ENCODE peak calls at places on chromosomes 12 and 14, in ten cellular contexts. One of them, this sample, is unnamed.

GRCh38 chr12:71973687-71974086 is 35.0 kb downstream of the TPH2 start:
- DNase-seq in right atrium auricular region: no peak
- DNase-seq in substantia nigra: no peak
- DNase-seq in MCF 10A: no peak
- DNase-seq in stimulated activated CD4-positive, alpha-beta T cell treated with anti-CD3 and anti-CD28 coated beads, Interleukin-12 subunit alpha, Interleukin-12 subunit beta, amount 100 ng/mL, for 4 hours: no peak
- DNase-seq in RPMI7951: no peak
- DNase-seq in neuronal stem cell: no peak
- DNase-seq in NCI-H748 treated with DMSO at 0.1 percent for 48 hours: no peak
- DNase-seq in astrocyte of the spinal cord: no peak
- DNase-seq in activated naive CD8-positive, alpha-beta T cell treated with anti-CD3 and anti-CD28 coated beads, Interleukin-2, amount 50 U/mL, for 24 hours: no peak
- DNase-seq in this sample: no peak

GRCh38 chr12:26011099-26011498 is 52.6 kb downstream of the RASSF8 start:
- DNase-seq in right atrium auricular region: no peak
- DNase-seq in substantia nigra: no peak
- DNase-seq in MCF 10A: peak; percentile 67
- DNase-seq in stimulated activated CD4-positive, alpha-beta T cell treated with anti-CD3 and anti-CD28 coated beads, Interleukin-12 subunit alpha, Interleukin-12 subunit beta, amount 100 ng/mL, for 4 hours: no peak
- DNase-seq in RPMI7951: peak; percentile 68
- DNase-seq in neuronal stem cell: no peak
- DNase-seq in NCI-H748 treated with DMSO at 0.1 percent for 48 hours: no peak
- DNase-seq in astrocyte of the spinal cord: peak; percentile 65
- DNase-seq in activated naive CD8-positive, alpha-beta T cell treated with anti-CD3 and anti-CD28 coated beads, Interleukin-2, amount 50 U/mL, for 24 hours: no peak
- DNase-seq in this sample: no peak

GRCh38 chr14:88277205-88277604 is 45.9 kb downstream of the KCNK10 start:
- DNase-seq in right atrium auricular region: no peak
- DNase-seq in substantia nigra: no peak
- DNase-seq in MCF 10A: no peak
- DNase-seq in stimulated activated CD4-positive, alpha-beta T cell treated with anti-CD3 and anti-CD28 coated beads, Interleukin-12 subunit alpha, Interleukin-12 subunit beta, amount 100 ng/mL, for 4 hours: no peak
- DNase-seq in RPMI7951: no peak
- DNase-seq in neuronal stem cell: no peak
- DNase-seq in NCI-H748 treated with DMSO at 0.1 percent for 48 hours: no peak
- DNase-seq in astrocyte of the spinal cord: no peak
- DNase-seq in activated naive CD8-positive, alpha-beta T cell treated with anti-CD3 and anti-CD28 coated beads, Interleukin-2, amount 50 U/mL, for 24 hours: no peak
- DNase-seq in this sample: no peak

GRCh38 chr12:79400481-79400880 is 290.3 kb downstream of the PAWR start:
- DNase-seq in right atrium auricular region: no peak
- DNase-seq in substantia nigra: no peak
- DNase-seq in MCF 10A: no peak
- DNase-seq in stimulated activated CD4-positive, alpha-beta T cell treated with anti-CD3 and anti-CD28 coated beads, Interleukin-12 subunit alpha, Interleukin-12 subunit beta, amount 100 ng/mL, for 4 hours: no peak
- DNase-seq in RPMI7951: no peak
- DNase-seq in neuronal stem cell: no peak
- DNase-seq in NCI-H748 treated with DMSO at 0.1 percent for 48 hours: peak; percentile 93
- DNase-seq in astrocyte of the spinal cord: no peak
- DNase-seq in activated naive CD8-positive, alpha-beta T cell treated with anti-CD3 and anti-CD28 coated beads, Interleukin-2, amount 50 U/mL, for 24 hours: no peak
- DNase-seq in this sample: no peak

GRCh38 chr12:39105111-39105510 is 199.7 kb upstream of the CPNE8 start:
- DNase-seq in right atrium auricular region: no peak
- DNase-seq in substantia nigra: no peak
- DNase-seq in MCF 10A: no peak
- DNase-seq in stimulated activated CD4-positive, alpha-beta T cell treated with anti-CD3 and anti-CD28 coated beads, Interleukin-12 subunit alpha, Interleukin-12 subunit beta, amount 100 ng/mL, for 4 hours: no peak
- DNase-seq in RPMI7951: no peak
- DNase-seq in neuronal stem cell: no peak
- DNase-seq in NCI-H748 treated with DMSO at 0.1 percent for 48 hours: no peak
- DNase-seq in astrocyte of the spinal cord: peak; percentile 5
- DNase-seq in activated naive CD8-positive, alpha-beta T cell treated with anti-CD3 and anti-CD28 coated beads, Interleukin-2, amount 50 U/mL, for 24 hours: no peak
- DNase-seq in this sample: no peak

GRCh38 chr12:29160230-29160629 is 11.2 kb downstream of the FAR2 start:
- DNase-seq in right atrium auricular region: no peak
- DNase-seq in substantia nigra: no peak
- DNase-seq in MCF 10A: no peak
- DNase-seq in stimulated activated CD4-positive, alpha-beta T cell treated with anti-CD3 and anti-CD28 coated beads, Interleukin-12 subunit alpha, Interleukin-12 subunit beta, amount 100 ng/mL, for 4 hours: no peak
- DNase-seq in RPMI7951: no peak
- DNase-seq in neuronal stem cell: no peak
- DNase-seq in NCI-H748 treated with DMSO at 0.1 percent for 48 hours: no peak
- DNase-seq in astrocyte of the spinal cord: no peak
- DNase-seq in activated naive CD8-positive, alpha-beta T cell treated with anti-CD3 and anti-CD28 coated beads, Interleukin-2, amount 50 U/mL, for 24 hours: no peak
- DNase-seq in this sample: no peak

GRCh38 chr12:52058631-52059324 is 7.5 kb downstream of the NR4A1 start:
- DNase-seq in right atrium auricular region: no peak
- DNase-seq in substantia nigra: no peak
- DNase-seq in MCF 10A: no peak
- DNase-seq in stimulated activated CD4-positive, alpha-beta T cell treated with anti-CD3 and anti-CD28 coated beads, Interleukin-12 subunit alpha, Interleukin-12 subunit beta, amount 100 ng/mL, for 4 hours: no peak
- DNase-seq in RPMI7951: no peak
- DNase-seq in neuronal stem cell: no peak
- DNase-seq in NCI-H748 treated with DMSO at 0.1 percent for 48 hours: no peak
- DNase-seq in astrocyte of the spinal cord: no peak
- DNase-seq in activated naive CD8-positive, alpha-beta T cell treated with anti-CD3 and anti-CD28 coated beads, Interleukin-2, amount 50 U/mL, for 24 hours: no peak
- DNase-seq in this sample: no peak

GRCh38 chr14:98835051-98835824 is 436.8 kb downstream of the BCL11B start:
- DNase-seq in right atrium auricular region: no peak
- DNase-seq in substantia nigra: no peak
- DNase-seq in MCF 10A: no peak
- DNase-seq in stimulated activated CD4-positive, alpha-beta T cell treated with anti-CD3 and anti-CD28 coated beads, Interleukin-12 subunit alpha, Interleukin-12 subunit beta, amount 100 ng/mL, for 4 hours: no peak
- DNase-seq in RPMI7951: no peak
- DNase-seq in neuronal stem cell: no peak
- DNase-seq in NCI-H748 treated with DMSO at 0.1 percent for 48 hours: no peak
- DNase-seq in astrocyte of the spinal cord: no peak
- DNase-seq in activated naive CD8-positive, alpha-beta T cell treated with anti-CD3 and anti-CD28 coated beads, Interleukin-2, amount 50 U/mL, for 24 hours: no peak
- DNase-seq in this sample: no peak

GRCh38 chr12:84817297-84817696 is 95.3 kb downstream of the SLC6A15 start:
- DNase-seq in right atrium auricular region: no peak
- DNase-seq in substantia nigra: no peak
- DNase-seq in MCF 10A: no peak
- DNase-seq in stimulated activated CD4-positive, alpha-beta T cell treated with anti-CD3 and anti-CD28 coated beads, Interleukin-12 subunit alpha, Interleukin-12 subunit beta, amount 100 ng/mL, for 4 hours: no peak
- DNase-seq in RPMI7951: no peak
- DNase-seq in neuronal stem cell: no peak
- DNase-seq in NCI-H748 treated with DMSO at 0.1 percent for 48 hours: no peak
- DNase-seq in astrocyte of the spinal cord: no peak
- DNase-seq in activated naive CD8-positive, alpha-beta T cell treated with anti-CD3 and anti-CD28 coated beads, Interleukin-2, amount 50 U/mL, for 24 hours: no peak
- DNase-seq in this sample: no peak

GRCh38 chr12:80056232-80056631 is 43.1 kb upstream of the OTOGL start:
- DNase-seq in right atrium auricular region: no peak
- DNase-seq in substantia nigra: no peak
- DNase-seq in MCF 10A: no peak
- DNase-seq in stimulated activated CD4-positive, alpha-beta T cell treated with anti-CD3 and anti-CD28 coated beads, Interleukin-12 subunit alpha, Interleukin-12 subunit beta, amount 100 ng/mL, for 4 hours: no peak
- DNase-seq in RPMI7951: no peak
- DNase-seq in neuronal stem cell: no peak
- DNase-seq in NCI-H748 treated with DMSO at 0.1 percent for 48 hours: no peak
- DNase-seq in astrocyte of the spinal cord: no peak
- DNase-seq in activated naive CD8-positive, alpha-beta T cell treated with anti-CD3 and anti-CD28 coated beads, Interleukin-2, amount 50 U/mL, for 24 hours: no peak
- DNase-seq in this sample: no peak

GRCh38 chr12:114396153-114396868 is 9.6 kb downstream of the TBX5 start:
- DNase-seq in right atrium auricular region: no peak
- DNase-seq in substantia nigra: no peak
- DNase-seq in MCF 10A: no peak
- DNase-seq in stimulated activated CD4-positive, alpha-beta T cell treated with anti-CD3 and anti-CD28 coated beads, Interleukin-12 subunit alpha, Interleukin-12 subunit beta, amount 100 ng/mL, for 4 hours: no peak
- DNase-seq in RPMI7951: no peak
- DNase-seq in neuronal stem cell: peak; percentile 24
- DNase-seq in NCI-H748 treated with DMSO at 0.1 percent for 48 hours: no peak
- DNase-seq in astrocyte of the spinal cord: no peak
- DNase-seq in activated naive CD8-positive, alpha-beta T cell treated with anti-CD3 and anti-CD28 coated beads, Interleukin-2, amount 50 U/mL, for 24 hours: no peak
- DNase-seq in this sample: no peak

GRCh38 chr12:89960011-89960507 is 251.4 kb upstream of the ATP2B1 start:
- DNase-seq in right atrium auricular region: no peak
- DNase-seq in substantia nigra: no peak
- DNase-seq in MCF 10A: peak; percentile 59
- DNase-seq in stimulated activated CD4-positive, alpha-beta T cell treated with anti-CD3 and anti-CD28 coated beads, Interleukin-12 subunit alpha, Interleukin-12 subunit beta, amount 100 ng/mL, for 4 hours: no peak
- DNase-seq in RPMI7951: peak; percentile 78
- DNase-seq in neuronal stem cell: no peak
- DNase-seq in NCI-H748 treated with DMSO at 0.1 percent for 48 hours: no peak
- DNase-seq in astrocyte of the spinal cord: no peak
- DNase-seq in activated naive CD8-positive, alpha-beta T cell treated with anti-CD3 and anti-CD28 coated beads, Interleukin-2, amount 50 U/mL, for 24 hours: peak; percentile 33
- DNase-seq in this sample: no peak

GRCh38 chr14:97975960-97976359 is 1178.8 kb downstream of the VRK1 start:
- DNase-seq in right atrium auricular region: no peak
- DNase-seq in substantia nigra: no peak
- DNase-seq in MCF 10A: no peak
- DNase-seq in stimulated activated CD4-positive, alpha-beta T cell treated with anti-CD3 and anti-CD28 coated beads, Interleukin-12 subunit alpha, Interleukin-12 subunit beta, amount 100 ng/mL, for 4 hours: no peak
- DNase-seq in RPMI7951: no peak
- DNase-seq in neuronal stem cell: no peak
- DNase-seq in NCI-H748 treated with DMSO at 0.1 percent for 48 hours: no peak
- DNase-seq in astrocyte of the spinal cord: no peak
- DNase-seq in activated naive CD8-positive, alpha-beta T cell treated with anti-CD3 and anti-CD28 coated beads, Interleukin-2, amount 50 U/mL, for 24 hours: no peak
- DNase-seq in this sample: no peak

GRCh38 chr14:57982161-57982560 is 116.3 kb upstream of the SLC35F4 start:
- DNase-seq in right atrium auricular region: no peak
- DNase-seq in substantia nigra: no peak
- DNase-seq in MCF 10A: no peak
- DNase-seq in stimulated activated CD4-positive, alpha-beta T cell treated with anti-CD3 and anti-CD28 coated beads, Interleukin-12 subunit alpha, Interleukin-12 subunit beta, amount 100 ng/mL, for 4 hours: no peak
- DNase-seq in RPMI7951: no peak
- DNase-seq in neuronal stem cell: no peak
- DNase-seq in NCI-H748 treated with DMSO at 0.1 percent for 48 hours: no peak
- DNase-seq in astrocyte of the spinal cord: no peak
- DNase-seq in activated naive CD8-positive, alpha-beta T cell treated with anti-CD3 and anti-CD28 coated beads, Interleukin-2, amount 50 U/mL, for 24 hours: no peak
- DNase-seq in this sample: no peak

GRCh38 chr14:63134801-63135200 is 69.4 kb upstream of the RHOJ start:
- DNase-seq in right atrium auricular region: no peak
- DNase-seq in substantia nigra: no peak
- DNase-seq in MCF 10A: peak; percentile 40
- DNase-seq in stimulated activated CD4-positive, alpha-beta T cell treated with anti-CD3 and anti-CD28 coated beads, Interleukin-12 subunit alpha, Interleukin-12 subunit beta, amount 100 ng/mL, for 4 hours: no peak
- DNase-seq in RPMI7951: peak; percentile 1
- DNase-seq in neuronal stem cell: peak; percentile 4
- DNase-seq in NCI-H748 treated with DMSO at 0.1 percent for 48 hours: peak; percentile 33
- DNase-seq in astrocyte of the spinal cord: peak; percentile 16
- DNase-seq in activated naive CD8-positive, alpha-beta T cell treated with anti-CD3 and anti-CD28 coated beads, Interleukin-2, amount 50 U/mL, for 24 hours: no peak
- DNase-seq in this sample: no peak

This sample was measured in left lobe of liver.